ENCODE peak calls at places on chromosomes 1 and 21, in four cellular contexts. One of them, this sample, is unnamed.

GRCh38 chr1:61604684-61605083 is 120.3 kb downstream of the TM2D1 start:
- DNase-seq in left ventricle myocardium inferior: no peak
- DNase-seq in progenitor cell of endocrine pancreas: no peak
- DNase-seq in natural killer cell: no peak
- DNase-seq in this sample: no peak

GRCh38 chr1:234862944-234863515 is 253.1 kb upstream of the IRF2BP2 start:
- DNase-seq in left ventricle myocardium inferior: peak; percentile 80
- DNase-seq in progenitor cell of endocrine pancreas: no peak
- DNase-seq in natural killer cell: no peak
- DNase-seq in this sample: peak; percentile 87

GRCh38 chr1:220797553-220797952 is 10.8 kb downstream of the MTARC1 start:
- DNase-seq in left ventricle myocardium inferior: no peak
- DNase-seq in progenitor cell of endocrine pancreas: no peak
- DNase-seq in natural killer cell: no peak
- DNase-seq in this sample: no peak

GRCh38 chr1:56819393-56819899 is at the start of gene FYB2:
- DNase-seq in left ventricle myocardium inferior: peak; percentile 22
- DNase-seq in progenitor cell of endocrine pancreas: no peak
- DNase-seq in natural killer cell: no peak
- DNase-seq in this sample: no peak

GRCh38 chr1:21468597-21468996 is 28.7 kb downstream of the NBPF3 start:
- DNase-seq in left ventricle myocardium inferior: no peak
- DNase-seq in progenitor cell of endocrine pancreas: no peak
- DNase-seq in natural killer cell: no peak
- DNase-seq in this sample: no peak

GRCh38 chr1:225464851-225465792 is 37.3 kb upstream of the LBR start:
- DNase-seq in left ventricle myocardium inferior: no peak
- DNase-seq in progenitor cell of endocrine pancreas: no peak
- DNase-seq in natural killer cell: no peak
- DNase-seq in this sample: peak; percentile 46

GRCh38 chr1:89607888-89608626 is 24.9 kb upstream of the LRRC8C start:
- DNase-seq in left ventricle myocardium inferior: peak; percentile 29
- DNase-seq in progenitor cell of endocrine pancreas: no peak
- DNase-seq in natural killer cell: peak; percentile 46
- DNase-seq in this sample: no peak

GRCh38 chr1:245742891-245743290 is 588.1 kb downstream of the KIF26B start:
- DNase-seq in left ventricle myocardium inferior: no peak
- DNase-seq in progenitor cell of endocrine pancreas: no peak
- DNase-seq in natural killer cell: no peak
- DNase-seq in this sample: no peak

GRCh38 chr1:70628973-70629372 is 217.9 kb downstream of the CTH start:
- DNase-seq in left ventricle myocardium inferior: no peak
- DNase-seq in progenitor cell of endocrine pancreas: no peak
- DNase-seq in natural killer cell: no peak
- DNase-seq in this sample: no peak

GRCh38 chr21:43679951-43680350 is 20.6 kb downstream of the RRP1B start:
- DNase-seq in left ventricle myocardium inferior: no peak
- DNase-seq in progenitor cell of endocrine pancreas: no peak
- DNase-seq in natural killer cell: no peak
- DNase-seq in this sample: no peak

GRCh38 chr1:117653195-117653594 is 47.3 kb downstream of the TENT5C start:
- DNase-seq in left ventricle myocardium inferior: no peak
- DNase-seq in progenitor cell of endocrine pancreas: no peak
- DNase-seq in natural killer cell: no peak
- DNase-seq in this sample: no peak

DNA sequence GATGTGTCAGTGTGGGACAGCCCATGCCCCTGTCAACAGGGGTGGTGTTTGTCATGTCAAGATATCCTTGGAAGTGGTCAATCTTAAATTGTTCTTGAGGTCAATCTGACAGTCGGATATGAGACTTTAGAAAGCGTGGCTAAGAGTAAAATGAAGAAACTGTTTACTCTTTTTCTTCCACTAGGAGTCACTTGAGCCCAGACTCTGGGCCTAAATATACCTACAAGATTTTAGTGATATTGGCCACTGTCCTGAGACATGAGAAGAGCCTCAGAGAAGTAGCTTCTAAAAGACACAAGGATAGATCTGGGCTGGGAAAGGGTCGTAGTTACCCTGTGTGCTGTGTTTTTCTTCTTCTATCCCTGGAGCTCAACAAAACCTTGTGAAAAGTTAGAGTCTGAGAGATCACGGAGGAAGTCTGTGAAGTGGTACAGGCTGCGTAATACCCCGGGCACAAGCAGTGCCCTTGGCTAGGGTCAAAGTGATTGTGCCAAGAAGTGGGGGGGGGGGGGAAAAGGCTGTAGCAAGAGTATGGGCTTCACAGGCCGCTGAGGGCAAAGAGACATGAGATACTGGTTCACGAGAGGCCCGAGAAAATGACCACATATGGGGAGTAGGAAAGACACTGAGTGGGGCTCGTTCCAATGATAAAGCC is 355.2 kb upstream of the GREM2 start:
- DNase-seq in left ventricle myocardium inferior: no peak
- DNase-seq in progenitor cell of endocrine pancreas: no peak
- DNase-seq in natural killer cell: no peak
- DNase-seq in this sample: no peak
- TF ChIP-seq CTCF in left ventricle myocardium inferior: no peak
- TF ChIP-seq CTCF in progenitor cell of endocrine pancreas: peak; percentile 57
- TF ChIP-seq CTCF in natural killer cell: no peak
- TF ChIP-seq CTCF in this sample: no peak

GRCh38 chr1:15736035-15736665 is at the start of gene SLC25A34:
- DNase-seq in left ventricle myocardium inferior: peak; percentile 83
- DNase-seq in progenitor cell of endocrine pancreas: no peak
- DNase-seq in natural killer cell: no peak
- DNase-seq in this sample: peak; percentile 86
- TF ChIP-seq CTCF in left ventricle myocardium inferior: no peak
- TF ChIP-seq CTCF in progenitor cell of endocrine pancreas: no peak
- TF ChIP-seq CTCF in natural killer cell: no peak
- TF ChIP-seq CTCF in this sample: no peak

GRCh38 chr1:38402230-38402815 is 355.7 kb upstream of the POU3F1 start:
- DNase-seq in left ventricle myocardium inferior: no peak
- DNase-seq in progenitor cell of endocrine pancreas: no peak
- DNase-seq in natural killer cell: no peak
- DNase-seq in this sample: no peak

GRCh38 chr1:38403667-38404066 is 357.1 kb upstream of the POU3F1 start:
- DNase-seq in left ventricle myocardium inferior: no peak
- DNase-seq in progenitor cell of endocrine pancreas: no peak
- DNase-seq in natural killer cell: no peak
- DNase-seq in this sample: no peak
- TF ChIP-seq CTCF in left ventricle myocardium inferior: no peak
- TF ChIP-seq CTCF in progenitor cell of endocrine pancreas: no peak
- TF ChIP-seq CTCF in natural killer cell: no peak
- TF ChIP-seq CTCF in this sample: no peak

DNA sequence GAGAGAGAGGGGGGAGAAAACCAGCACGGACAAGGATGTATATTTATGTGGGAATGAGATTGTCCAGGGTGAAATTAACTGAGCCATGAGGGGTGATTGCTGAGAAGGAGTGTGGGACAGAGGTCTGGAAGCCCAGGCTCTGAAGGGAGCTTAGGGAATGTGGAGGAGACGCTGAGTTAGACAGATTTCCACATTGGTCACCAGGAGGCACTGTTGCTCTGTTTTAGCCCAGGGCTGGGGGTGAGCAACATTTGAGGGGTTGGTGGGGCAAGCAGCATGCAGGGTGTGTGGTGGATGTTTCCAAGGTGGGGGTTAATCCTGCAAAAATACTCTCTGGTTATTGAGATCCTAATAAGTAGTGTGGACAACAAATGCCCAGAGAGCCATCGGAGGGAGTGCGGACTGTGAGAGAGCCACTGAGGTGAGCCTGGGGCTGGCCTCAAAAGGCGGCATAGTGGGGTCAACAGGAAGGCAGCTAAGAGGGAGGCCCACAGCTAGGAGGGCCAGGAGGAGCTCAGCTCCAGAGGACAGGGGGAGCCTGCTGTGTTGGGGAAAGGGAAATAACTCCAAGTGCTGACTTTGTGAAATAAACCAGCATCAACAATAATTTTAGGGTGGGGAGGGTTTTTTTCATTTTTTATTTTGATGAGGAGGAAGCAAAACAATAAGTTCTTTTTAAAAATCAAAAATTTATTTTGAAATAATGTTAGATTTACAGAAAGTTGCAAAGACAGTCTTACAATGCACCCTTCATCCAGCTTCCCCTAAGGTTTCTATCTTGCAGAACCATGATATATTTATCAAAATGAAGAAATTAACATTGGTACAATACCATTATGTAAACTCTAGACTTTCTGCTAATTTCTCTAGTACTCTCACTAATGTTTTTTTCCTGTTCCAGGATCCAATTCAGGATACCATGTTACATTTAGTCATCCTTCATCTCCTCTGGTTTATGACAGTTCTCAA is 82.8 kb upstream of the CD34 start:
- DNase-seq in left ventricle myocardium inferior: no peak
- DNase-seq in progenitor cell of endocrine pancreas: no peak
- DNase-seq in natural killer cell: no peak
- DNase-seq in this sample: no peak
- TF ChIP-seq CTCF in left ventricle myocardium inferior: no peak
- TF ChIP-seq CTCF in progenitor cell of endocrine pancreas: peak; percentile 37
- TF ChIP-seq CTCF in natural killer cell: no peak
- TF ChIP-seq CTCF in this sample: no peak

GRCh38 chr1:18926315-18927081 is 24.1 kb upstream of the ALDH4A1 start:
- DNase-seq in left ventricle myocardium inferior: peak; percentile 61
- DNase-seq in progenitor cell of endocrine pancreas: no peak
- DNase-seq in natural killer cell: peak; percentile 76
- DNase-seq in this sample: peak; percentile 71
- TF ChIP-seq CTCF in left ventricle myocardium inferior: no peak
- TF ChIP-seq CTCF in progenitor cell of endocrine pancreas: no peak
- TF ChIP-seq CTCF in natural killer cell: no peak
- TF ChIP-seq CTCF in this sample: no peak

DNA sequence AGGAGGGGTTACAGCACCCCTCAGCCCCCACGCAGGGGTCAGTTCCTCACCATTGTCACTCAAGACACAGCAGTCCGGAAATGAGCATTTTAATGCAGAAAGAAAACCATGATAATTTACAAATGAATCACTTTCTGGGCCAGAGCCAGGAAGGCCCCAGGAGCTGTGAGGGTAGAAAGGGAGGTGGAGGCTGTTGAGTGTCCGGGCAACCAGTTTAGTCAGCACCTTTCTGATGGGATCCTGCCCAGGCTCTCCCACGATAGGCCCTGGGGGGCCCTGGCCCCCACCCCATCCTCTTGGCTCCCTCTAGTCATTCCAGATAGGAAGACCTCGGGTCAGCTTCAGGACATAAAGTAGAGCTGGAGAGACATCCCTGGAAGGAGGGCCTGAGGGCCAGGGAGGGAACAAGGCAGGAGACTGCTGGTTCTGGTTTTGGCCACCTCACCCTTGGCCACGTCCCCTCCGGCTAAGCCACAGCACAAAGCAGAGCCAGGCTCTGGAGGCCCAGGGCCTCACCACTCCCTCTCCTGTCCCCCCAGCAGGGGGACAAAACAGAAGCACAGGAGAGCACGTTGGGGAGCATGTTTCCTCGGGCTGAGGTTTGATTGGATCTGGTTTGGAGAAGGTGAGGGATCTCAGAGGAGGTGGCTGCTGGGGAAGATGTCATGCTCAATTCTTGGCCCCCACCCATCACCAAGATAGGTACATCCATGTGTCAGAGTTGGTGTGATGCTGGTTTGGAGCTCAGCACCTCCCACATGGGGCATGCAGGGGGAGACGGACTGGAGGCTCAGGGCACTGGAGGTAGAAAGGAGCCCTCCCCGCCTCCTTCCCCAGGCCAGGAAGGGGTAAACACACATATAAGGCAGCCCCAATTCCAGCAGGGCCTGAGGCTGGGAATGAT is 20.6 kb downstream of the ETNK2 start:
- DNase-seq in left ventricle myocardium inferior: no peak
- DNase-seq in progenitor cell of endocrine pancreas: no peak
- DNase-seq in natural killer cell: no peak
- DNase-seq in this sample: peak; percentile 40
- TF ChIP-seq CTCF in left ventricle myocardium inferior: no peak
- TF ChIP-seq CTCF in progenitor cell of endocrine pancreas: peak; percentile 13
- TF ChIP-seq CTCF in natural killer cell: no peak
- TF ChIP-seq CTCF in this sample: no peak

DNA sequence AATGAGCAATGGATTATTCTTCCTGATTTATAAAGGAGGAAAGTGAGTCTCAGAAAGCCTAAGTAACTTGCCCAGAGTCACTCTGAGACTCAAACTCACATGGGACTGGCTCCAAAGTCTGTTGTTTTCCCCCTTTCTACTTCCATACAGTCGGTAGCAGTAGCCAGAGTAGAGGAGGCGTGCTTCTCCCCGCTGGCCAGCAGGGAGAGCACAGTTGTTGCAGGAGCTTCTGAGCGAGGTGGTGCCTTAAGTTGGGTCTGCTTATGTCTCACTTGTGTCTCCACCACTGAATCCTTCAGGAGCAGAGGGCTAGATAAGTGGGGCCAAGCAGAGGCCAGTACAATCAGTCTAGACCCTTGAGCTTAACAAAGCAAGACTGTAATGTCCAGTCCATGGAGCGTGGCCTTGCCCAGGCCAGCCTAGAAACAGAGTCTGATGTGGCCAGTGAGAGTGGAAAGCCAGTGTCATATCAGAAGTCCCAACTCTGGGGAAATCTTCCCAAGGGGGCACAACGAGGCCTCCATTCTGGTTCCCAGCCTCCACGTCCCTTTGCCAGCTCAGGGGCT is 181.9 kb downstream of the ZSCAN20 start:
- DNase-seq in left ventricle myocardium inferior: no peak
- DNase-seq in progenitor cell of endocrine pancreas: no peak
- DNase-seq in natural killer cell: no peak
- DNase-seq in this sample: no peak
- TF ChIP-seq CTCF in left ventricle myocardium inferior: peak; percentile 37
- TF ChIP-seq CTCF in progenitor cell of endocrine pancreas: peak; percentile 53
- TF ChIP-seq CTCF in natural killer cell: no peak
- TF ChIP-seq CTCF in this sample: no peak